ENCODE peak calls at places on chromosome 17, in eight cellular contexts. A is right lobe of liver, S is A549, R is H54, F is testis, E is prostate gland, H is transverse colon, M is Peyer's patch. V is an unnamed sample.

GRCh38 chr17:17467720-17468119 is 9.1 kb upstream of the MED9 start:
- DNase-seq in A (no peak), S (peak), R (peak), F (peak), E (no peak), H (peak), M (no peak), V (no peak)

GRCh38 chr17:12415031-12415430 is 250.7 kb upstream of the MYOCD start:
- DNase-seq in A (no peak), S (peak), R (no peak), F (no peak), E (no peak), H (no peak), M (no peak), V (no peak)

GRCh38 chr17:82859431-82860403 is 19.9 kb upstream of the ZNF750 start:
- DNase-seq in A (peak), S (peak), R (peak), F (no peak), E (no peak), H (no peak), M (peak), V (peak)

GRCh38 chr17:8724451-8724850 is 20.2 kb downstream of the CCDC42 start:
- DNase-seq in A (no peak), S (no peak), R (no peak), F (no peak), E (no peak), H (no peak), M (no peak), V (no peak)

GRCh38 chr17:18038149-18038850 is 668 bp downstream of the ATPAF2 start:
- DNase-seq in A (no peak), S (no peak), R (no peak), F (no peak), E (no peak), H (no peak), M (no peak), V (no peak)

GRCh38 chr17:15123593-15124590 is 141.2 kb downstream of the PMP22 start:
- DNase-seq in A (no peak), S (no peak), R (no peak), F (no peak), E (no peak), H (no peak), M (no peak), V (no peak)

GRCh38 chr17:32523017-32523680 is 36.4 kb downstream of the CDK5R1 start:
- DNase-seq in A (no peak), S (no peak), R (no peak), F (no peak), E (no peak), H (peak), M (peak), V (no peak)

GRCh38 chr17:36849871-36850348 is 87.4 kb upstream of the LHX1 start:
- DNase-seq in A (no peak), S (peak), R (peak), F (no peak), E (no peak), H (no peak), M (no peak), V (no peak)

GRCh38 chr17:82495844-82496528 is 23.5 kb upstream of the FOXK2 start:
- DNase-seq in A (no peak), S (no peak), R (no peak), F (no peak), E (no peak), H (peak), M (no peak), V (no peak)

GRCh38 chr17:8884336-8884990 is 17.0 kb upstream of the PIK3R6 start:
- DNase-seq in A (no peak), S (no peak), R (no peak), F (no peak), E (no peak), H (no peak), M (no peak), V (no peak)

GRCh38 chr17:29299031-29299430 is 5.1 kb upstream of the NUFIP2 start:
- DNase-seq in A (no peak), S (no peak), R (no peak), F (no peak), E (no peak), H (no peak), M (no peak), V (no peak)

GRCh38 chr17:16483021-16483645 is 8.9 kb downstream of the LRRC75A start:
- DNase-seq in A (no peak), S (no peak), R (no peak), F (no peak), E (no peak), H (no peak), M (no peak), V (no peak)

GRCh38 chr17:945672-946071 is 33.9 kb downstream of the NXN start:
- DNase-seq in A (no peak), S (no peak), R (no peak), F (no peak), E (no peak), H (no peak), M (no peak), V (no peak)

GRCh38 chr17:79992657-79993389 is 42.8 kb downstream of the TBC1D16 start:
- DNase-seq in A (no peak), S (no peak), R (no peak), F (no peak), E (no peak), H (no peak), M (no peak), V (no peak)

GRCh38 chr17:29648005-29648404 is 25.3 kb upstream of the CORO6 start:
- DNase-seq in A (no peak), S (no peak), R (no peak), F (no peak), E (no peak), H (no peak), M (no peak), V (no peak)

DNA sequence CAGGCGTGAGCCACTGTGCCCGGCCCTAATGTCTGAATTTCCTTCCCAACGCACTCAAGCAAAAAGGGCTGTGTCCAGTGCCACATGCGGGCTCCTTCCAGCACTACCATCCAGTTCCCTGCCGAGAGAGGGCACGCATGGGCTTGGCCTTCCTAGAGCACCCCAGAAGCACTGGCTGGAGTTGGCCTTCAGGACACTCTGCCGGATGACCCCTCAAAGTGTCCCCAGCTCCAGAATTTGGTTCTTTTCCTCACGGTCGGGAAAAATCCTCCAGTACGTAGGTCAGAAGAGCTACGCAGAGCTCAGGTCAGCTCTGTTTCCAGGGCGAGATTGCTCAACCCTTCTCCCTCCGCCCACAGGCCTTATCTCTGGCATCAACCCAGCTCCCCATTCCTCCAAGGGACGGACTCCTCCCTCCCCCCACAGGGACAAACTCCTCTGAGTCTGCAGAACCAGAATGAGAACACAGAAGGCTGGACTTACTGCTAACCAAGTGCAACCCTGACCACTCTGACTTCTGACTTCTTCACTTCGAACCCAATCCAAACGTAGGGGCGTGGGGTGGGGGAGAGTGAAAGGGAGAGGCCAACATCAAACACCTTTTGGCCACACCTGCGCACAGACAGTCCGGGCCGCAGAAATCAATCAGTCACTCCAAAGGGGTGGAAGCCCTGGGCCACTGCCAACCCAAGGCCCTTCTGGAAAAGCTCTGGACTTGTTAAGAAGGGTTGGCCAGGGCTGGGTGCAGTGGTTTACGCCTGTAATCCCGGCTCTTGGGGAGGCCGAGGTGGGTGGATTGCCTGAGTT is 3.6 kb downstream of the CDC42EP4 start:
- DNase-seq in A (peak), S (peak), R (peak), F (peak), E (peak), H (peak), M (peak), V (no peak)
- TF ChIP-seq POLR2A in A (peak), S (no peak), R (no peak), F (no peak), E (peak), H (no peak), M (peak), V (peak)

GRCh38 chr17:47649153-47649971 is at the start of gene KPNB1:
- DNase-seq in A (peak), S (peak), R (peak), F (peak), E (peak), H (peak), M (peak), V (peak)
- TF ChIP-seq POLR2A in A (peak), S (peak), R (peak), F (no peak), E (peak), H (peak), M (peak), V (peak)

GRCh38 chr17:75737133-75737962 is 16.1 kb downstream of the ITGB4 start:
- DNase-seq in A (no peak), S (no peak), R (no peak), F (no peak), E (no peak), H (no peak), M (no peak), V (no peak)
- TF ChIP-seq POLR2A in A (no peak), S (no peak), R (no peak), F (no peak), E (no peak), H (no peak), M (no peak), V (no peak)

GRCh38 chr17:78473951-78474630 is 95.6 kb downstream of the PGS1 start:
- DNase-seq in A (no peak), S (no peak), R (no peak), F (no peak), E (no peak), H (no peak), M (no peak), V (no peak)
- TF ChIP-seq POLR2A in A (no peak), S (no peak), R (no peak), F (no peak), E (no peak), H (no peak), M (no peak), V (no peak)

GRCh38 chr17:45224671-45225050 is 3.0 kb downstream of the FMNL1 start:
- DNase-seq in A (no peak), S (no peak), R (peak), F (no peak), E (no peak), H (no peak), M (peak), V (no peak)

GRCh38 chr17:45226620-45227019 is 4.9 kb downstream of the FMNL1 start:
- DNase-seq in A (no peak), S (no peak), R (no peak), F (no peak), E (no peak), H (no peak), M (no peak), V (no peak)

GRCh38 chr17:45227101-45227591 is 5.5 kb downstream of the FMNL1 start:
- DNase-seq in A (no peak), S (no peak), R (no peak), F (no peak), E (no peak), H (peak), M (peak), V (no peak)

GRCh38 chr17:45225051-45225700 is 3.5 kb downstream of the FMNL1 start:
- DNase-seq in A (no peak), S (peak), R (peak), F (no peak), E (no peak), H (no peak), M (peak), V (no peak)

DNA sequence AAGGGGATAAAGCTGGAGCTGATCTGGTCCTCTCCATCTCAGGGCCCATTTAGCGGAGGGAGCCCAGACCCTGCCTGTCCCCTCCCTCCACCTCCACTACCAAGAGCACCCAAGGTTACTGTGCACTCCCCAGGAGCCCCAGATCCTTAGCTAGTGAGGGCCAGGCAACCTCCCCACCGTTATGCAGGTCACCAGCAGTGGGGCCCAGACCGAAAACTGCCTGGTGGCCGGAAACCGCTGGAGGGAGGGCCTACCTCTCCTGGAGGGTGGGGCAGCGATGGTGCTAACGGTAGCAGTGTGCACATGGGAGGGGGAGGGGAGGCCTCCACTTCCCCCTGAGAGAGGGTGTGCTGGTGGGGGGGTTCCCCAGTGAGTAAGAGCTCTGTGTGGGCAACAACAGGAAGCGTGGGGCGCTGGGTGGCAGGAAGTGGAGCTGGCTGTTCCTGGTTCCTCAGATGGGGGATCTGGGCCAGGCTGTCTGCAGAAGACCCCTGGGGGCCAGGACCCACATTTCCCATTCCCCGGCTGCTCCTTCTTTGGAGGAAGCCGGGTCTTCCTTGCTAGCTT is 4.4 kb downstream of the FMNL1 start:
- DNase-seq in A (peak), S (peak), R (no peak), F (peak), E (no peak), H (peak), M (peak), V (peak)
- TF ChIP-seq POLR2A in A (no peak), S (no peak), R (no peak), F (no peak), E (no peak), H (peak), M (peak), V (no peak)

DNA sequence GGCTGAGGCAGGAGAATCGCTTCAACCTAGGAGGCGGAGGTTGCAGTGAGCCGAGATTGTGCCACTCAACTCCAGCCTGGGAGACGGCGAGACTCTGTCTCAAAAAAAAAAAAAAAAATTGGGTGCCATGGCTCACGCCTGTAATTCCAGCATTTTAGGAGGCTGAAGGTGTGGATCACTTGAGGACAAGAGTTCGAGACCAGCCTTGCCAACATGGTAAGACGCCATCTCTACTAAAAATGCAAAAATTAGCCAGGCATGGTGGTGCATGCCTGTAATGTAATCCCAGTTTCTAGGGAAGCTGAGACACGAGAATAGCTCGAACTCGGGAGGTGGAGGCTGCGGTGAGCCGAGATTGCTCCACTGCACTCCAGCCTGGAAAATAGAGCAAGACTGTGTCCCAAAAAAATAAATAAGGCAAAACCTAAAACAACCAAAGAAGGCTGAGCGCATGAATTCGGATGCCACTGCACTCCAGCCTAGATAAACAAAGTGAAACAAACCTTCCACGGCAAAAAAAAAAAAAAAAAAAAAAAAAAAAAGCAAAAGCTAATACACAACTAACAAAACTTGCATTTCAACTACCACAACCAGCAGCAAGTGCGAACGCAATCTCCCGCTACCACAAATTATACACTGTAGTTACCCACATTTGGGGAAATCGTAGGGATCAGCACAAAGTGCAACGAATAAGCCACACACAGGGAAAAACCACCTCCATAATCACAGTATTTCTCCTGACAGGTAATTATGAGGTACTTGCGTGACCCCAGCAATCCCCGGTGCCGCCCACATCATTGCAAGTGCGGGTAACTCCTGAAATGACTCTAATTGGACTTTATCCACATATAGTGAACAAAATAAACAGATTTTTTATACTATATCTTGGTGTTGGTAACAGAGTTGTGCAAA is 25.6 kb downstream of the TEX14 start:
- DNase-seq in A (no peak), S (peak), R (no peak), F (no peak), E (peak), H (no peak), M (no peak), V (no peak)
- TF ChIP-seq POLR2A in A (no peak), S (no peak), R (no peak), F (no peak), E (no peak), H (no peak), M (no peak), V (no peak)